ENCODE peak calls at places on chromosomes 2 and 18, in four cellular contexts. T is prostate gland; V is stomach; M is CD8-positive, alpha-beta T cell. W is an unnamed sample.

GRCh38 chr2:113851640-113852039 is 38.2 kb upstream of the ACTR3 start:
- DNase-seq in V (no peak), M (no peak), T (no peak), W (no peak)

GRCh38 chr2:185381631-185382030 is 357.0 kb upstream of the FSIP2 start:
- DNase-seq in V (no peak), M (no peak), T (no peak), W (no peak)

GRCh38 chr2:38415023-38415422 is 38.0 kb upstream of the ATL2 start:
- DNase-seq in T (no peak), M (no peak), V (no peak), W (no peak)

GRCh38 chr2:38168710-38169480 is 92.9 kb upstream of the CYP1B1 start:
- DNase-seq in V (no peak), M (no peak), T (no peak), W (no peak)

GRCh38 chr2:96258393-96259022 is 7.3 kb downstream of the TMEM127 start:
- DNase-seq in M (no peak), V (no peak), T (no peak), W (no peak)

GRCh38 chr2:159684796-159685195 is 27.5 kb upstream of the MARCHF7 start:
- DNase-seq in M (no peak), V (no peak), T (no peak), W (no peak)

GRCh38 chr2:54543736-54544396 is 87.7 kb downstream of the SPTBN1 start:
- DNase-seq in M (no peak), V (no peak), T (no peak), W (no peak)

GRCh38 chr2:189221811-189222210 is 42.2 kb upstream of the COL5A2 start:
- DNase-seq in V (no peak), T (no peak), M (no peak), W (no peak)

GRCh38 chr2:230927711-230928341 is 2.8 kb upstream of the GPR55 start:
- DNase-seq in V (no peak), M (no peak), T (no peak), W (no peak)

GRCh38 chr18:11095674-11096293 is 53.6 kb downstream of the PIEZO2 start:
- DNase-seq in V (no peak), M (no peak), T (no peak), W (no peak)

GRCh38 chr2:81545626-81546025 is 1241.1 kb upstream of the LRRTM1 start:
- DNase-seq in M (no peak), V (no peak), T (no peak), W (no peak)

GRCh38 chr2:64750001-64750816 is 96.5 kb upstream of the SERTAD2 start:
- DNase-seq in V (peak; percentile 58), M (peak; percentile 36), T (peak; percentile 61), W (peak; percentile 55)

GRCh38 chr2:236607471-236608307 is 38.1 kb downstream of the ACKR3 start:
- DNase-seq in M (peak; percentile 19), T (no peak), V (no peak), W (no peak)

GRCh38 chr18:72541871-72542690 is 2.1 kb downstream of the CBLN2 start:
- DNase-seq in T (no peak), M (no peak), V (no peak), W (no peak)

GRCh38 chr2:147297820-147298219 is 547.0 kb upstream of the ACVR2A start:
- DNase-seq in V (no peak), T (no peak), M (peak; percentile 19), W (no peak)

GRCh38 chr2:47309952-47310800 is 92.8 kb upstream of the MSH2 start:
- DNase-seq in T (no peak), M (no peak), V (peak; percentile 48), W (no peak)

GRCh38 chr2:230614913-230615332 is 97.7 kb upstream of the CAB39 start:
- DNase-seq in M (no peak), V (peak; percentile 39), T (no peak), W (no peak)

GRCh38 chr2:232230557-232230956 is 148.0 kb upstream of the ALPP start:
- DNase-seq in T (no peak), M (no peak), V (peak; percentile 49), W (no peak)

GRCh38 chr18:63074987-63075404 is 244.6 kb downstream of the BCL2 start:
- DNase-seq in M (peak; percentile 61), T (peak; percentile 73), V (peak; percentile 68), W (peak; percentile 51)

GRCh38 chr2:159912580-159912979 is 114.6 kb upstream of the CD302 start:
- DNase-seq in T (no peak), M (no peak), V (no peak), W (no peak)

GRCh38 chr2:237535385-237536082 is 30.8 kb upstream of the PRLH start:
- DNase-seq in V (no peak), M (no peak), T (no peak), W (no peak)

GRCh38 chr2:67503066-67503795 is 106.1 kb downstream of the ETAA1 start:
- DNase-seq in M (no peak), T (no peak), V (no peak), W (peak; percentile 28)

GRCh38 chr18:55353806-55354205 is 234.2 kb downstream of the TCF4 start:
- DNase-seq in T (no peak), V (no peak), M (no peak), W (no peak)

GRCh38 chr2:169260846-169261245 is 101.5 kb downstream of the LRP2 start:
- DNase-seq in M (no peak), V (no peak), T (no peak), W (no peak)

GRCh38 chr2:37683926-37684780 is 12.7 kb upstream of the CDC42EP3 start:
- DNase-seq in T (no peak), M (no peak), V (no peak), W (no peak)

GRCh38 chr18:3061581-3062416 is 48.9 kb upstream of the LPIN2 start:
- DNase-seq in M (peak; percentile 44), T (no peak), V (no peak), W (no peak)

GRCh38 chr18:42517896-42518295 is 562.9 kb downstream of the PIK3C3 start:
- DNase-seq in T (no peak), M (no peak), V (no peak), W (no peak)

GRCh38 chr2:46988733-46989481 is 73.3 kb upstream of the MCFD2 start:
- DNase-seq in T (peak; percentile 32), M (no peak), V (peak; percentile 35), W (no peak)

GRCh38 chr18:69215151-69215550 is 185.5 kb upstream of the DOK6 start:
- DNase-seq in T (no peak), V (no peak), M (no peak), W (no peak)

GRCh38 chr2:233015048-233015645 is 2.1 kb upstream of the NGEF start:
- DNase-seq in V (no peak), M (no peak), T (no peak), W (no peak)

GRCh38 chr2:25878361-25879132 is at the start of gene ASXL2:
- DNase-seq in V (peak; percentile 98), T (peak; percentile 97), M (peak; percentile 97), W (peak; percentile 96)

GRCh38 chr2:25881759-25882158 is 3.5 kb upstream of the ASXL2 start:
- DNase-seq in T (no peak), M (no peak), V (no peak), W (no peak)

GRCh38 chr2:25877431-25878360 is 591 bp downstream of the ASXL2 start:
- DNase-seq in T (peak; percentile 23), M (peak; percentile 60), V (peak; percentile 49), W (peak; percentile 34)

GRCh38 chr2:25879133-25879730 is 945 bp upstream of the ASXL2 start:
- DNase-seq in M (no peak), V (no peak), T (no peak), W (no peak)
- H3K4me3 ChIP-seq in M (peak overlapping the region; percentile 51), V (peak overlapping the region; percentile 84), T (peak overlapping the region; percentile 91), W (peak overlapping the region; percentile 84)

GRCh38 chr2:20424300-20425290 is 22.3 kb upstream of the RHOB start:
- DNase-seq in T (no peak), V (peak; percentile 46), M (peak; percentile 34), W (no peak)

GRCh38 chr2:20425371-20425881 is 21.4 kb upstream of the RHOB start:
- DNase-seq in T (no peak), M (no peak), V (no peak), W (peak; percentile 19)

GRCh38 chr2:20423376-20423775 is 23.5 kb upstream of the RHOB start:
- DNase-seq in V (no peak), M (no peak), T (no peak), W (no peak)

GRCh38 chr2:20422679-20423271 is 24.1 kb upstream of the RHOB start:
- DNase-seq in M (no peak), T (no peak), V (no peak), W (no peak)

DNA sequence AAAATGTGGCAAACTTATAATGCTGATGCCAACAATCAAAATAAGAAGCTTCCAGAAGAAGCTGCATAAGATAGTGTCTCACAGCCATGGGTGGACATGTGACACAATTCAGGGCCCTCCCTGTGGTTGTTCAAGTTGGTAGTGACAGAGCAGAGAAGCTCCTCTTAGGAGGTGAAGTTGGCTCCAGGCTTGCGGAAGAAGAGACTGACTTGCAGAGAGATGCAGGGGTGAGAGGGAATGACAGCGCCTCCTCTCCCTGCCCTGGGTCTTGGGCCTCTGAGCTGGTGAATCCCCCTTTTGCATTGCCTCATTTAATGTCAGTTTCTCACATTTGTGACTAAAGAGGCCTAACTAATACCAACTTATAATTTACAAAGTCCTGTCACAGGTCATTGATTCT is 23.0 kb upstream of the RHOB start:
- DNase-seq in V (no peak), M (no peak), T (no peak), W (peak; percentile 11)
- H3K4me1 ChIP-seq in V (peaks cover 68% of the 10 kb centered on the region), M (peaks cover 20% of the 10 kb centered on the region), T (no peaks in the 10 kb centered on the region), W (peaks cover 9% of the 10 kb centered on the region)

GRCh38 chr18:45517181-45517741 is 98.0 kb upstream of the SLC14A2 start:
- DNase-seq in T (no peak), M (no peak), V (no peak), W (peak; percentile 56)
- H3K27me3 ChIP-seq in T (no peaks in the 10 kb centered on the region), M (peaks cover 2% of the 10 kb centered on the region), V (no peaks in the 10 kb centered on the region), W (no peaks in the 10 kb centered on the region)

GRCh38 chr2:24918326-24919099 is 1.5 kb downstream of the ADCY3 start:
- DNase-seq in V (no peak), M (no peak), T (no peak), W (no peak)
- H3K4me3 ChIP-seq in V (peak overlapping the region; percentile 90), M (peak overlapping the region; percentile 46), T (peak overlapping the region; percentile 59), W (peak overlapping the region; percentile 65)

GRCh38 chr18:59563386-59563785 is 133.8 kb downstream of the CCBE1 start:
- DNase-seq in V (no peak), M (no peak), T (no peak), W (no peak)
- H3K4me1 ChIP-seq in V (peaks cover 6% of the 10 kb centered on the region), M (no peaks in the 10 kb centered on the region), T (no peaks in the 10 kb centered on the region), W (no peaks in the 10 kb centered on the region)